ENCODE peak calls at places on chromosomes 2 and 18, in five cellular contexts. One of them, this sample, is unnamed.

GRCh38 chr2:151771599-151772358 is 37.5 kb upstream of the NEB start:
- DNase-seq in A673: no peak
- DNase-seq in choroid plexus epithelial cell: no peak
- DNase-seq in GM12864: peak
- DNase-seq in WTC11: no peak
- DNase-seq in this sample: peak

GRCh38 chr2:7023542-7023941 is 106.3 kb downstream of the RNF144A start:
- DNase-seq in A673: no peak
- DNase-seq in choroid plexus epithelial cell: peak
- DNase-seq in GM12864: no peak
- DNase-seq in WTC11: no peak
- DNase-seq in this sample: no peak

GRCh38 chr2:88220733-88221132 is 50.6 kb downstream of the THNSL2 start:
- DNase-seq in A673: no peak
- DNase-seq in choroid plexus epithelial cell: no peak
- DNase-seq in GM12864: no peak
- DNase-seq in WTC11: peak
- DNase-seq in this sample: no peak

GRCh38 chr2:150484006-150484405 is 3.5 kb downstream of the RND3 start:
- DNase-seq in A673: no peak
- DNase-seq in choroid plexus epithelial cell: no peak
- DNase-seq in GM12864: no peak
- DNase-seq in WTC11: no peak
- DNase-seq in this sample: no peak

GRCh38 chr18:31041346-31042067 is 1.0 kb downstream of the DSC3 start:
- DNase-seq in A673: peak
- DNase-seq in choroid plexus epithelial cell: no peak
- DNase-seq in GM12864: no peak
- DNase-seq in WTC11: peak
- DNase-seq in this sample: peak

GRCh38 chr18:13376841-13377351 is 158.3 kb downstream of the LDLRAD4 start:
- DNase-seq in A673: no peak
- DNase-seq in choroid plexus epithelial cell: no peak
- DNase-seq in GM12864: no peak
- DNase-seq in WTC11: no peak
- DNase-seq in this sample: no peak

GRCh38 chr2:8009010-8009597 is 672.8 kb upstream of the ID2 start:
- DNase-seq in A673: peak
- DNase-seq in choroid plexus epithelial cell: peak
- DNase-seq in GM12864: no peak
- DNase-seq in WTC11: no peak
- DNase-seq in this sample: no peak

GRCh38 chr2:26767894-26768487 is 3.9 kb downstream of the SLC35F6 start:
- DNase-seq in A673: no peak
- DNase-seq in choroid plexus epithelial cell: no peak
- DNase-seq in GM12864: no peak
- DNase-seq in WTC11: no peak
- DNase-seq in this sample: no peak

GRCh38 chr18:29181151-29181901 is 1004.4 kb upstream of the CDH2 start:
- DNase-seq in A673: peak
- DNase-seq in choroid plexus epithelial cell: peak
- DNase-seq in GM12864: no peak
- DNase-seq in WTC11: no peak
- DNase-seq in this sample: no peak

GRCh38 chr2:118240276-118240675 is 152.0 kb downstream of the INSIG2 start:
- DNase-seq in A673: no peak
- DNase-seq in choroid plexus epithelial cell: no peak
- DNase-seq in GM12864: no peak
- DNase-seq in WTC11: no peak
- DNase-seq in this sample: no peak

GRCh38 chr18:48889115-48889941 is 61.4 kb downstream of the SMAD7 start:
- DNase-seq in A673: no peak
- DNase-seq in choroid plexus epithelial cell: peak
- DNase-seq in GM12864: no peak
- DNase-seq in WTC11: peak
- DNase-seq in this sample: no peak

GRCh38 chr2:50556934-50557575 is 474.9 kb downstream of the NRXN1 start:
- DNase-seq in A673: no peak
- DNase-seq in choroid plexus epithelial cell: peak
- DNase-seq in GM12864: no peak
- DNase-seq in WTC11: no peak
- DNase-seq in this sample: no peak

GRCh38 chr2:203826704-203827103 is 40.9 kb upstream of the CTLA4 start:
- DNase-seq in A673: no peak
- DNase-seq in choroid plexus epithelial cell: no peak
- DNase-seq in GM12864: no peak
- DNase-seq in WTC11: no peak
- DNase-seq in this sample: no peak

GRCh38 chr18:48328473-48329205 is 80.5 kb downstream of the ZBTB7C start:
- DNase-seq in A673: no peak
- DNase-seq in choroid plexus epithelial cell: peak
- DNase-seq in GM12864: no peak
- DNase-seq in WTC11: no peak
- DNase-seq in this sample: no peak

GRCh38 chr2:69933839-69934613 is 19.1 kb downstream of the MXD1 start:
- DNase-seq in A673: no peak
- DNase-seq in choroid plexus epithelial cell: peak
- DNase-seq in GM12864: no peak
- DNase-seq in WTC11: no peak
- DNase-seq in this sample: no peak

GRCh38 chr2:96157649-96158553 is 12.7 kb upstream of the DUSP2 start:
- DNase-seq in A673: peak
- DNase-seq in choroid plexus epithelial cell: peak
- DNase-seq in GM12864: no peak
- DNase-seq in WTC11: no peak
- DNase-seq in this sample: peak

GRCh38 chr18:44819944-44820510 is 139.3 kb downstream of the SETBP1 start:
- DNase-seq in A673: no peak
- DNase-seq in choroid plexus epithelial cell: no peak
- DNase-seq in GM12864: no peak
- DNase-seq in WTC11: no peak
- DNase-seq in this sample: peak

GRCh38 chr2:222318712-222319575 is 20.1 kb upstream of the PAX3 start:
- DNase-seq in A673: peak
- DNase-seq in choroid plexus epithelial cell: peak
- DNase-seq in GM12864: peak
- DNase-seq in WTC11: peak
- DNase-seq in this sample: peak

GRCh38 chr2:197577446-197577845 is 61.6 kb downstream of the MOB4 start:
- DNase-seq in A673: no peak
- DNase-seq in choroid plexus epithelial cell: no peak
- DNase-seq in GM12864: no peak
- DNase-seq in WTC11: no peak
- DNase-seq in this sample: no peak

GRCh38 chr2:29519996-29520395 is 401.4 kb downstream of the ALK start:
- DNase-seq in A673: no peak
- DNase-seq in choroid plexus epithelial cell: peak
- DNase-seq in GM12864: no peak
- DNase-seq in WTC11: no peak
- DNase-seq in this sample: no peak

GRCh38 chr2:160205511-160205910 is 5.4 kb upstream of the ITGB6 start:
- DNase-seq in A673: peak
- DNase-seq in choroid plexus epithelial cell: peak
- DNase-seq in GM12864: no peak
- DNase-seq in WTC11: no peak
- DNase-seq in this sample: no peak

DNA sequence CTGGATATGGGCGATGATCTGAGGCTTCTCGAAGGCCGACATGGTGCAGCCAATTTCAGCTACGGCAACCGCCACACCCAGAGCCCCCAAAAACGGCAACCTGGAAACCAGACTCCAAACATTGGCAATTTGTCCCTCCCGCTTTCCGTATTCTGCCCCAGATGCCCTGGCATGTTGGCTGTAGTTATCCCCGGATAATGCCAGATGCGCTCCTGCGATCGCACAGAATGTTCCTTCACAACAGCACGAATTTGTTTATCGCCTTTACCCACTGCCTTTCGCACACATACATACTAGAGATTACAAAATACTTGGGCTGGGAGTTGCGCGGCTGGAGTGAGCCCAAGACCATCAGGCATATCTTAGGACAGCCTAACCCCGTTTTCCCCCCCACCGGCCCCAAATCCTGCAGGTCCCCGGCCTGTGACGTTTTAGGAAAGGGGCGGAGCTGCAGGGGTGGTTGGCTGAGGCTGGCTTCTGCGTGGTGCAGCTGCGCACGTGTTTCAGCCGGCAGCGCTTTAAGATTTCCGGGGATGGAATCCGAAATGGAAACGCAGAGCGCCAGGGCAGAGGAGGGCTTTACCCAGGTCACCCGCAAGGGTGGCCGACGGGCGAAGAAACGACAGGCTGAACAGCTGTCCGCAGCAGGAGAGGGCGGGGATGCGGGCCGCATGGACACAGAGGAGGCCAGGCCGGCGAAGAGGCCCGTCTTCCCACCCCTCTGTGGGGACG is at the start of gene PNO1:
- DNase-seq in A673: peak
- DNase-seq in choroid plexus epithelial cell: peak
- DNase-seq in GM12864: peak
- DNase-seq in WTC11: peak
- DNase-seq in this sample: peak
- TF ChIP-seq CTCF in A673: no peak
- TF ChIP-seq CTCF in choroid plexus epithelial cell: no peak
- TF ChIP-seq CTCF in GM12864: no peak
- TF ChIP-seq CTCF in WTC11: no peak
- TF ChIP-seq CTCF in this sample: no peak

DNA sequence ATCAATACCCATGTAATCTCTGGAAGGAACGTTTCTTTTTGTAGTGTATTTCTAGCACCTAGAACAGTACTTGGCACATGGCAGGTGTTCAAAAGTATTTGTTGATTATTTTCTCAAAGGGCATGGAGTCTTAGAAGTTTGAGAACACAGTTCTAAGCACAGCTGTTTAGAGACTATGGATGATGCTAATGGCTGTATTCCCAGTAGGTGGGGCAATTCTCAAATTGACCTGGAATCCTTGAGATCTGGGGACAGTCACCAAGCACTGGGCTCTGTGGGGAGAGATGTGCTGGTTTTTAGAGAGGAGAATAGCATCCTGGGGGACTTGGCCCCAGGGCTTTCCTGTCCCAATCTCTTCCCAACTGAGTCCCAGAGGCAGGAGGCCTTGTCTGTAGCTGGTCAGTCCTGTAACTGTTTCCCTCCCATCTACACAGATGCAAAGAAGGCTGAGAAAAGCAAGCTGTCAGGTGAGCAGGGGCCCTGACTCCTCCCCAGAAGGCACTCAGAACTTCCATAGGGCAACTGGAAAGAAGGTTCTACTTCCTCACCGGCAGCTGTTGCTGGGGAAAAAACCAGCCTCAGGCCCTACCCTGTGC is 17.5 kb upstream of the IL36G start:
- DNase-seq in A673: no peak
- DNase-seq in choroid plexus epithelial cell: no peak
- DNase-seq in GM12864: no peak
- DNase-seq in WTC11: no peak
- DNase-seq in this sample: no peak
- TF ChIP-seq CTCF in A673: peak
- TF ChIP-seq CTCF in choroid plexus epithelial cell: peak
- TF ChIP-seq CTCF in GM12864: no peak
- TF ChIP-seq CTCF in WTC11: no peak
- TF ChIP-seq CTCF in this sample: no peak

DNA sequence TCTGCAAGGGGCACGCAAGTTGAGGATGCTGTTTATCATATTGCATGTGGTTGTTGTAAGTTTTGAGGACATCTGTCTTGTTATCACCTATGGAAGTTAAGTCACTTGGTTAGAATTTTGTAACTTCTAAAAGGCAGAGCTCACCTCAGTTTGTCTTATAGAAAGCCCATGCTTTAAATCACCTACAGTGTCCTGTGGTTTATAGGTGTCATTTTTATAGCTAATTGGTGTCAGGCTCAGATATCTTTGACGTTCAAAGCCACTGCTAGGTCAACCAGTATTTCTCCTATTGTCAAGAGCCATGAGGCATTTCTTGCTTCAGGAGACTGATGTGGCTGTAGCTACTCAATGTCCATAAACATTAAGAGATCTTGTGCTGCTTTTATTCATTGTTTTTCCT is 16.8 kb downstream of the ZNF532 start:
- DNase-seq in A673: no peak
- DNase-seq in choroid plexus epithelial cell: no peak
- DNase-seq in GM12864: no peak
- DNase-seq in WTC11: no peak
- DNase-seq in this sample: no peak
- TF ChIP-seq CTCF in A673: no peak
- TF ChIP-seq CTCF in choroid plexus epithelial cell: no peak
- TF ChIP-seq CTCF in GM12864: no peak
- TF ChIP-seq CTCF in WTC11: no peak
- TF ChIP-seq CTCF in this sample: no peak

GRCh38 chr2:21042958-21043743 is 722 bp downstream of the APOB start:
- DNase-seq in A673: peak
- DNase-seq in choroid plexus epithelial cell: peak
- DNase-seq in GM12864: no peak
- DNase-seq in WTC11: peak
- DNase-seq in this sample: peak
- TF ChIP-seq CTCF in A673: peak
- TF ChIP-seq CTCF in choroid plexus epithelial cell: peak
- TF ChIP-seq CTCF in GM12864: peak
- TF ChIP-seq CTCF in WTC11: peak
- TF ChIP-seq CTCF in this sample: peak

GRCh38 chr2:189762229-189762550 is 402 bp downstream of the OSGEPL1 start:
- DNase-seq in A673: no peak
- DNase-seq in choroid plexus epithelial cell: no peak
- DNase-seq in GM12864: no peak
- DNase-seq in WTC11: no peak
- DNase-seq in this sample: no peak

GRCh38 chr2:189762551-189763298 is at the start of gene OSGEPL1:
- DNase-seq in A673: peak
- DNase-seq in choroid plexus epithelial cell: peak
- DNase-seq in GM12864: peak
- DNase-seq in WTC11: peak
- DNase-seq in this sample: peak

GRCh38 chr2:189763908-189764661 is 1.5 kb upstream of the OSGEPL1 start:
- DNase-seq in A673: no peak
- DNase-seq in choroid plexus epithelial cell: peak
- DNase-seq in GM12864: no peak
- DNase-seq in WTC11: no peak
- DNase-seq in this sample: no peak
- TF ChIP-seq CTCF in A673: no peak
- TF ChIP-seq CTCF in choroid plexus epithelial cell: no peak
- TF ChIP-seq CTCF in GM12864: peak
- TF ChIP-seq CTCF in WTC11: no peak
- TF ChIP-seq CTCF in this sample: no peak